ENCODE peak calls at places on chromosomes 7 and 10, in six cellular contexts. One of them, this sample, is unnamed. For H3K4me1, the result is how much of the 10 kb centered on the place peaks cover.

GRCh38 chr10:132873395-132873794 is 69.0 kb downstream of the CFAP46 start:
- DNase-seq in hepatocyte: no peak
- DNase-seq in spleen: peak
- DNase-seq in OCI-LY7: no peak
- DNase-seq in body of pancreas: no peak
- DNase-seq in heart right ventricle: no peak
- DNase-seq in this sample: no peak

GRCh38 chr10:45443101-45444009 is 69.3 kb downstream of the ALOX5 start:
- DNase-seq in heart right ventricle: no peak
- DNase-seq in OCI-LY7: no peak
- DNase-seq in spleen: no peak
- DNase-seq in hepatocyte: no peak
- DNase-seq in body of pancreas: no peak
- DNase-seq in this sample: no peak

GRCh38 chr10:12628964-12629766 is 279.8 kb downstream of the CAMK1D start:
- DNase-seq in spleen: no peak
- DNase-seq in OCI-LY7: no peak
- DNase-seq in body of pancreas: peak
- DNase-seq in hepatocyte: peak
- DNase-seq in heart right ventricle: no peak
- DNase-seq in this sample: no peak

GRCh38 chr10:92907280-92907679 is 59.0 kb downstream of the EXOC6 start:
- DNase-seq in hepatocyte: no peak
- DNase-seq in OCI-LY7: no peak
- DNase-seq in heart right ventricle: no peak
- DNase-seq in spleen: no peak
- DNase-seq in body of pancreas: no peak
- DNase-seq in this sample: no peak

GRCh38 chr10:61733358-61733940 is 70.7 kb downstream of the CABCOCO1 start:
- DNase-seq in OCI-LY7: peak
- DNase-seq in hepatocyte: peak
- DNase-seq in heart right ventricle: no peak
- DNase-seq in body of pancreas: no peak
- DNase-seq in spleen: no peak
- DNase-seq in this sample: peak

GRCh38 chr7:120404042-120404441 is 131.1 kb downstream of the KCND2 start:
- DNase-seq in hepatocyte: peak
- DNase-seq in body of pancreas: no peak
- DNase-seq in spleen: no peak
- DNase-seq in heart right ventricle: no peak
- DNase-seq in OCI-LY7: no peak
- DNase-seq in this sample: peak

GRCh38 chr7:48337012-48337621 is 165.9 kb downstream of the ABCA13 start:
- DNase-seq in spleen: no peak
- DNase-seq in body of pancreas: no peak
- DNase-seq in heart right ventricle: no peak
- DNase-seq in OCI-LY7: peak
- DNase-seq in hepatocyte: peak
- DNase-seq in this sample: peak

GRCh38 chr7:23597064-23597907 is at the start of gene CCDC126:
- DNase-seq in heart right ventricle: peak
- DNase-seq in hepatocyte: peak
- DNase-seq in spleen: peak
- DNase-seq in OCI-LY7: peak
- DNase-seq in body of pancreas: peak
- DNase-seq in this sample: peak

GRCh38 chr7:38070718-38071117 is 107.3 kb upstream of the STARD3NL start:
- DNase-seq in heart right ventricle: no peak
- DNase-seq in OCI-LY7: no peak
- DNase-seq in body of pancreas: peak
- DNase-seq in spleen: no peak
- DNase-seq in hepatocyte: peak
- DNase-seq in this sample: no peak

GRCh38 chr7:32169236-32169635 is 99.0 kb upstream of the PDE1C start:
- DNase-seq in body of pancreas: no peak
- DNase-seq in OCI-LY7: no peak
- DNase-seq in heart right ventricle: no peak
- DNase-seq in spleen: no peak
- DNase-seq in hepatocyte: no peak
- DNase-seq in this sample: no peak

GRCh38 chr7:38127216-38128207 is 50.5 kb upstream of the STARD3NL start:
- DNase-seq in heart right ventricle: no peak
- DNase-seq in OCI-LY7: no peak
- DNase-seq in hepatocyte: no peak
- DNase-seq in body of pancreas: no peak
- DNase-seq in spleen: no peak
- DNase-seq in this sample: no peak

GRCh38 chr10:77888356-77888703 is 38.2 kb downstream of the DLG5 start:
- DNase-seq in OCI-LY7: no peak
- DNase-seq in body of pancreas: no peak
- DNase-seq in spleen: no peak
- DNase-seq in heart right ventricle: no peak
- DNase-seq in hepatocyte: no peak
- DNase-seq in this sample: no peak

GRCh38 chr10:70432101-70432500 is 9.4 kb downstream of the NODAL start:
- DNase-seq in OCI-LY7: no peak
- DNase-seq in hepatocyte: no peak
- DNase-seq in spleen: no peak
- DNase-seq in heart right ventricle: peak
- DNase-seq in body of pancreas: peak
- DNase-seq in this sample: no peak

GRCh38 chr10:93294004-93294403 is 188.1 kb downstream of the MYOF start:
- DNase-seq in heart right ventricle: no peak
- DNase-seq in spleen: no peak
- DNase-seq in body of pancreas: no peak
- DNase-seq in OCI-LY7: no peak
- DNase-seq in hepatocyte: no peak
- DNase-seq in this sample: peak

GRCh38 chr10:3892440-3893101 is 107.6 kb upstream of the KLF6 start:
- DNase-seq in hepatocyte: no peak
- DNase-seq in OCI-LY7: no peak
- DNase-seq in heart right ventricle: no peak
- DNase-seq in body of pancreas: no peak
- DNase-seq in spleen: no peak
- DNase-seq in this sample: peak

GRCh38 chr7:46525876-46526275 is 604.8 kb upstream of the IGFBP3 start:
- DNase-seq in hepatocyte: no peak
- DNase-seq in spleen: no peak
- DNase-seq in OCI-LY7: no peak
- DNase-seq in heart right ventricle: no peak
- DNase-seq in body of pancreas: peak
- DNase-seq in this sample: no peak

GRCh38 chr10:90913774-90914420 is 7.0 kb downstream of the ANKRD1 start:
- DNase-seq in body of pancreas: no peak
- DNase-seq in spleen: no peak
- DNase-seq in hepatocyte: no peak
- DNase-seq in OCI-LY7: no peak
- DNase-seq in heart right ventricle: no peak
- DNase-seq in this sample: no peak

GRCh38 chr7:71509381-71509780 is 377.4 kb downstream of the GALNT17 start:
- DNase-seq in hepatocyte: no peak
- DNase-seq in body of pancreas: no peak
- DNase-seq in OCI-LY7: no peak
- DNase-seq in heart right ventricle: no peak
- DNase-seq in spleen: no peak
- DNase-seq in this sample: no peak

GRCh38 chr7:70585071-70585470 is 546.9 kb upstream of the GALNT17 start:
- DNase-seq in OCI-LY7: no peak
- DNase-seq in spleen: no peak
- DNase-seq in heart right ventricle: no peak
- DNase-seq in body of pancreas: no peak
- DNase-seq in hepatocyte: no peak
- DNase-seq in this sample: no peak

GRCh38 chr7:98205162-98205845 is 5.9 kb upstream of the BHLHA15 start:
- DNase-seq in hepatocyte: no peak
- DNase-seq in OCI-LY7: no peak
- DNase-seq in body of pancreas: no peak
- DNase-seq in spleen: peak
- DNase-seq in heart right ventricle: no peak
- DNase-seq in this sample: no peak

GRCh38 chr7:159049266-159050025 is 95.2 kb downstream of the VIPR2 start:
- DNase-seq in OCI-LY7: no peak
- DNase-seq in spleen: peak
- DNase-seq in heart right ventricle: no peak
- DNase-seq in body of pancreas: no peak
- DNase-seq in hepatocyte: no peak
- DNase-seq in this sample: no peak

GRCh38 chr10:77505431-77506334 is 131.9 kb downstream of the KCNMA1 start:
- DNase-seq in heart right ventricle: no peak
- DNase-seq in OCI-LY7: no peak
- DNase-seq in body of pancreas: no peak
- DNase-seq in hepatocyte: peak
- DNase-seq in spleen: no peak
- DNase-seq in this sample: peak

GRCh38 chr7:51269321-51269720 is 47.3 kb downstream of the COBL start:
- DNase-seq in spleen: no peak
- DNase-seq in hepatocyte: no peak
- DNase-seq in body of pancreas: no peak
- DNase-seq in OCI-LY7: no peak
- DNase-seq in heart right ventricle: no peak
- DNase-seq in this sample: no peak

DNA sequence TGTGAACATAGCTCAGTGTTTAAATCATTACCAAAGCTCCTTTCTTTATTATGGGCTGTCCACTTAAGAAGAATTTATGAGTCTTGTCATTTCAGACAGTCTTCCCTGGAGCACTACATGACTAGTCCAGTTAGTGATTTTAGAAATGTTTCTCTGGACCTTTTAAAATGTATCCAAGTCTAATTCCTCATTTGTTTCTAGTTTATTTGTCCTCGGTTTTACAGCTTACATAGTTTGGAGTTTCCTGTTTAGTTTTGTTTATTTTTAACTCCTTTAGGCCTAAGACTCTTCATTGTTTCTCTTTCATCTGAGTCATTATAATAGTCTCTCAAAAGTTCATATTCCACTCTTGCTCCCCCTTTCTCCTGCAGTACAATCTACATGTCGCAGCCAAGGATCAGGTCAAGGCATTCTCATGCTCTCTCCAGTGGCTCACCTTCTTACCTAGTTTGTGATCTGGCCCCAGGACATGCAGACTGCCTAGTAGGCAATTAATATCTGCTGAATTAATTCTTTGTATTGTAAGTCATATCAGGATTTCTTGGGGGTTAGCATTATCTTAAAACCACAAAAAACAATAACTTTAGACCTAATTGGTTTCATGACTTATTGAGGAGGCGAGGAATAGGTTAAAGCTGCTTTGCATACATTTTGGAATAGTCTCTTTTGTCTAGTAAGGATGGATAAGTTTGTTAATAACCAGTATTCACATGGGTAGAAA is 93.8 kb downstream of the MAPK8 start:
- DNase-seq in heart right ventricle: no peak
- DNase-seq in hepatocyte: no peak
- DNase-seq in spleen: no peak
- DNase-seq in OCI-LY7: no peak
- DNase-seq in body of pancreas: no peak
- DNase-seq in this sample: peak
- H3K27ac ChIP-seq in heart right ventricle: no peak
- H3K27ac ChIP-seq in hepatocyte: peak
- H3K27ac ChIP-seq in spleen: no peak
- H3K27ac ChIP-seq in OCI-LY7: no peak
- H3K27ac ChIP-seq in body of pancreas: no peak
- H3K27ac ChIP-seq in this sample: no peak

DNA sequence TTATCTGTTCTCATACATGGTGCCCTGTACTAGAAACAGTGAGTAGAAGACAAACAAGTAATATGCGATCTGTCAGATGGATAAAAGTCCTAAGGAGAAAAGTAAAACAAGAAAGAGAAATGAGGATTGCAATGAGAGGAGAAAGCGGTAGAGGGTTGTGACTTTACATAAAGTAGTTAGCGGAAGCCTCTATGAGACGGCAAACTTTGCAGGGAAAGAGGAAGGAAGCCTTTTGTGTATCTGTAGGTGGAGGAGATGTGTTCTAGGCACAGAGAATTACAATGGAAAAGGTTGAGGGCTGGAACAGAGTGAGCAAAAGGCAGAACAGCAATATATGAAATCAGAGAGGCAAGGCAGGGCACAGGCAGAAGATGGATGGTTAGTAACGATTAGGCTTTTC is 150.4 kb upstream of the SEMA3E start:
- DNase-seq in heart right ventricle: no peak
- DNase-seq in hepatocyte: no peak
- DNase-seq in body of pancreas: no peak
- DNase-seq in spleen: no peak
- DNase-seq in OCI-LY7: no peak
- DNase-seq in this sample: no peak
- H3K4me1 ChIP-seq in heart right ventricle: under half
- H3K4me1 ChIP-seq in hepatocyte: under half
- H3K4me1 ChIP-seq in body of pancreas: under half
- H3K4me1 ChIP-seq in spleen: under half
- H3K4me1 ChIP-seq in OCI-LY7: under half
- H3K4me1 ChIP-seq in this sample: under half

GRCh38 chr10:1581189-1581588 is 156.1 kb downstream of the ADARB2 start:
- DNase-seq in spleen: no peak
- DNase-seq in heart right ventricle: no peak
- DNase-seq in OCI-LY7: no peak
- DNase-seq in hepatocyte: no peak
- DNase-seq in body of pancreas: no peak
- DNase-seq in this sample: no peak
- TF ChIP-seq CTCF in spleen: no peak
- TF ChIP-seq CTCF in heart right ventricle: no peak
- TF ChIP-seq CTCF in OCI-LY7: no peak
- TF ChIP-seq CTCF in hepatocyte: no peak
- TF ChIP-seq CTCF in body of pancreas: no peak
- TF ChIP-seq CTCF in this sample: no peak

GRCh38 chr7:945147-945555 is 9.3 kb downstream of the ADAP1 start:
- DNase-seq in body of pancreas: no peak
- DNase-seq in spleen: peak
- DNase-seq in hepatocyte: no peak
- DNase-seq in OCI-LY7: no peak
- DNase-seq in heart right ventricle: peak
- DNase-seq in this sample: no peak

GRCh38 chr7:947391-948210 is 6.9 kb downstream of the ADAP1 start:
- DNase-seq in heart right ventricle: no peak
- DNase-seq in spleen: peak
- DNase-seq in OCI-LY7: no peak
- DNase-seq in body of pancreas: no peak
- DNase-seq in hepatocyte: no peak
- DNase-seq in this sample: no peak

GRCh38 chr7:945556-946255 is 8.8 kb downstream of the ADAP1 start:
- DNase-seq in heart right ventricle: peak
- DNase-seq in OCI-LY7: no peak
- DNase-seq in spleen: peak
- DNase-seq in hepatocyte: peak
- DNase-seq in body of pancreas: peak
- DNase-seq in this sample: peak

GRCh38 chr7:946256-946996 is 8.1 kb downstream of the ADAP1 start:
- DNase-seq in OCI-LY7: no peak
- DNase-seq in spleen: peak
- DNase-seq in hepatocyte: no peak
- DNase-seq in heart right ventricle: peak
- DNase-seq in body of pancreas: no peak
- DNase-seq in this sample: no peak

DNA sequence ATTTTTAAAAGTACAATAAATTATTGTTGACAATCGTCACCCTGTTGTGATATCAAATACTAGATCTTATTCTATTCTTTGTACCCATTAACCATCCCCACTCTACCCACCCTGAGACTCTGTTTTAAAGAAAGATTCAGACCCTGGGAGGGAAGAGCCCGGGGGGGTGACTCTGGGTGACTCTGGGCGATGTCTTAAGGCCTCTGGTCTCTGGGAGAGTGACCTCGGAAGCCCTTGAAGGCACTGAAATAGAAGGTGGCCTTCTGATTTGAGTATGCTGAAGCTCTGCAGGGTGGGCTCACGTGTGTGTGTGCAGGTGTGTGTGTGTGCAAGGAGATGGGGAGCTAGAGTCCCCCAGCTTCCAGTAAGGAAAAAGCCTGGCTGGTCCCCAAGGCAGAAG is 9.7 kb downstream of the ADAP1 start:
- DNase-seq in body of pancreas: no peak
- DNase-seq in heart right ventricle: no peak
- DNase-seq in spleen: no peak
- DNase-seq in OCI-LY7: no peak
- DNase-seq in hepatocyte: no peak
- DNase-seq in this sample: no peak
- H3K27ac ChIP-seq in body of pancreas: peak
- H3K27ac ChIP-seq in heart right ventricle: no peak
- H3K27ac ChIP-seq in spleen: no peak
- H3K27ac ChIP-seq in OCI-LY7: no peak
- H3K27ac ChIP-seq in hepatocyte: peak
- H3K27ac ChIP-seq in this sample: peak